ENCODE peak calls at places on chromosomes 13 and 19, in five cellular contexts. M is transverse colon, C is H9, Y is mesothelial cell of epicardium, N is AG04449. L is an unnamed sample.
A peak's percentile ranks its signal among the peaks of the same experiment; 100 is the strongest.

GRCh38 chr19:1136201-1136600 is 32.4 kb downstream of the GPX4 start:
- DNase-seq in M (peak; percentile 76), C (no peak), Y (no peak), N (no peak), L (no peak)

GRCh38 chr19:38061294-38061693 is 154.3 kb downstream of the SIPA1L3 start:
- DNase-seq in M (no peak), C (no peak), Y (no peak), N (peak; percentile 36), L (peak; percentile 70)

GRCh38 chr19:33366917-33367316 is 6.6 kb upstream of the CEBPG start:
- DNase-seq in M (no peak), C (no peak), Y (no peak), N (no peak), L (no peak)

GRCh38 chr13:44884076-44884729 is 105.1 kb downstream of the NUFIP1 start:
- DNase-seq in M (no peak), C (no peak), Y (no peak), N (peak; percentile 38), L (no peak)

GRCh38 chr13:73334459-73334858 is 275.7 kb downstream of the KLF5 start:
- DNase-seq in M (no peak), C (no peak), Y (no peak), N (no peak), L (no peak)

GRCh38 chr13:70708744-70709143 is 600.5 kb upstream of the KLHL1 start:
- DNase-seq in M (no peak), C (no peak), Y (no peak), N (no peak), L (no peak)

GRCh38 chr13:40238761-40239160 is 427.7 kb downstream of the FOXO1 start:
- DNase-seq in M (no peak), C (no peak), Y (no peak), N (no peak), L (no peak)

GRCh38 chr13:98300956-98301641 is 124.0 kb upstream of the RNF113B start:
- DNase-seq in M (no peak), C (no peak), Y (no peak), N (no peak), L (no peak)

GRCh38 chr19:3975144-3975543 is 4.2 kb upstream of the DAPK3 start:
- DNase-seq in M (no peak), C (peak; percentile 30), Y (no peak), N (no peak), L (no peak)

GRCh38 chr19:54535601-54536000 is 33.0 kb downstream of the LAIR2 start:
- DNase-seq in M (no peak), C (no peak), Y (no peak), N (no peak), L (no peak)

GRCh38 chr13:98500963-98501421 is 75.9 kb downstream of the STK24 start:
- DNase-seq in M (no peak), C (no peak), Y (no peak), N (no peak), L (no peak)

GRCh38 chr13:37127706-37128241 is 22.3 kb upstream of the CSNK1A1L start:
- DNase-seq in M (no peak), C (no peak), Y (no peak), N (peak; percentile 40), L (no peak)

GRCh38 chr13:66915596-66916185 is 314.4 kb downstream of the PCDH9 start:
- DNase-seq in M (no peak), C (no peak), Y (no peak), N (no peak), L (no peak)

GRCh38 chr19:410243-410781 is 1.4 kb upstream of the C2CD4C start:
- DNase-seq in M (no peak), C (no peak), Y (no peak), N (no peak), L (no peak)

GRCh38 chr19:51138549-51138979 is 3.5 kb upstream of the SIGLEC7 start:
- DNase-seq in M (peak; percentile 24), C (no peak), Y (no peak), N (no peak), L (no peak)

GRCh38 chr13:66635526-66635925 is 594.6 kb downstream of the PCDH9 start:
- DNase-seq in M (no peak), C (no peak), Y (no peak), N (peak; percentile 64), L (peak; percentile 96)

GRCh38 chr19:32866564-32867265 is 2.9 kb downstream of the SLC7A9 start:
- DNase-seq in M (no peak), C (peak; percentile 37), Y (no peak), N (no peak), L (no peak)

GRCh38 chr13:91719033-91719432 is 320.6 kb downstream of the GPC5 start:
- DNase-seq in M (no peak), C (no peak), Y (no peak), N (no peak), L (peak; percentile 28)

GRCh38 chr13:113178070-113178895 is 19.8 kb downstream of the PROZ start:
- DNase-seq in M (no peak), C (no peak), Y (no peak), N (peak; percentile 86), L (peak; percentile 51)

GRCh38 chr13:104320446-104320845 is 1254.2 kb upstream of the SLC10A2 start:
- DNase-seq in M (no peak), C (no peak), Y (no peak), N (no peak), L (no peak)

GRCh38 chr19:359653-359925 is 15.0 kb upstream of the MIER2 start:
- DNase-seq in M (no peak), C (no peak), Y (no peak), N (no peak), L (no peak)

GRCh38 chr19:34269968-34270621 is 15.7 kb downstream of the GARRE1 start:
- DNase-seq in M (peak; percentile 51), C (peak; percentile 55), Y (no peak), N (no peak), L (peak; percentile 68)

GRCh38 chr13:37627428-37627827 is 28.9 kb upstream of the POSTN start:
- DNase-seq in M (no peak), C (no peak), Y (no peak), N (no peak), L (no peak)

GRCh38 chr19:39247701-39248664 is 673 bp downstream of the IFNL4 start:
- DNase-seq in M (no peak), C (peak; percentile 46), Y (peak; percentile 22), N (no peak), L (no peak)

GRCh38 chr13:20525601-20526544 is at the start of gene CRYL1:
- DNase-seq in M (peak; percentile 85), C (peak; percentile 45), Y (peak; percentile 49), N (peak; percentile 9), L (no peak)

GRCh38 chr19:18500376-18500775 is 21.5 kb downstream of the ELL start:
- DNase-seq in M (no peak), C (no peak), Y (no peak), N (no peak), L (no peak)

GRCh38 chr13:43411741-43412140 is 375.0 kb downstream of the ENOX1 start:
- DNase-seq in M (peak; percentile 19), C (no peak), Y (no peak), N (no peak), L (no peak)

GRCh38 chr13:79799049-79799448 is 318.1 kb downstream of the NDFIP2 start:
- DNase-seq in M (no peak), C (no peak), Y (no peak), N (no peak), L (no peak)

GRCh38 chr13:33015791-33016323 is 366 bp upstream of the KL start:
- DNase-seq in M (peak; percentile 47), C (peak; percentile 44), Y (no peak), N (no peak), L (no peak)

GRCh38 chr13:41675306-41675705 is 218.0 kb downstream of the RGCC start:
- DNase-seq in M (no peak), C (no peak), Y (no peak), N (no peak), L (no peak)

GRCh38 chr13:71771144-71771543 is 95.9 kb downstream of the DACH1 start:
- DNase-seq in M (no peak), C (no peak), Y (no peak), N (no peak), L (no peak)

GRCh38 chr13:39364797-39365468 is 238.1 kb downstream of the LHFPL6 start:
- DNase-seq in M (no peak), C (no peak), Y (no peak), N (no peak), L (peak; percentile 38)

GRCh38 chr19:2260341-2260751 is 4.1 kb upstream of the JSRP1 start:
- DNase-seq in M (peak; percentile 46), C (no peak), Y (no peak), N (no peak), L (no peak)

GRCh38 chr19:45901912-45902650 is at the start of gene MYPOP:
- DNase-seq in M (no peak), C (peak; percentile 33), Y (no peak), N (no peak), L (no peak)

GRCh38 chr13:25420161-25420560 is 48.4 kb downstream of the ATP8A2 start:
- DNase-seq in M (no peak), C (peak; percentile 43), Y (no peak), N (no peak), L (no peak)
- TF ChIP-seq CTCF in M (no peak), C (no peak), Y (no peak), N (no peak), L (no peak)

GRCh38 chr19:29084266-29084665 is 128.7 kb downstream of the UQCRFS1 start:
- DNase-seq in M (no peak), C (peak; percentile 65), Y (no peak), N (no peak), L (no peak)
- TF ChIP-seq CTCF in M (no peak), C (peak; percentile 67), Y (peak; percentile 53), N (peak; percentile 16), L (peak; percentile 26)

GRCh38 chr13:90365130-90365529 is 982.4 kb upstream of the MIR17HG start:
- DNase-seq in M (no peak), C (no peak), Y (no peak), N (no peak), L (no peak)
- TF ChIP-seq CTCF in M (no peak), C (no peak), Y (no peak), N (no peak), L (no peak)

DNA sequence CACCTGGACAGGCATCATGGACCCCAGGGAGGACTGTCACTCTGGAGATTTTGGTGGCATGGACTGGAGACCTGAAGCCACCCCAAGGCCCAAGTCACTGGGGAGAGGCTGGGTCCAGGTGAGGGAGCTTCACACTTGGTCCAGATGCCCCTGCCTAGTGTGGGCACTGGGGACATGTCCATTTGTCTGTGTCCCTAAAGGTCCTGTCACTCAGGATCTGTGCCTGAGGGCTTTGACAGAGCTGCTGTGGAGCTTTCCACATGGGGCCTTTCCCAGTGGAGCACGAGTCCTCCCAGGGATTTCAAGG is 40.5 kb upstream of the CEACAM8 start:
- DNase-seq in M (no peak), C (no peak), Y (no peak), N (no peak), L (no peak)
- TF ChIP-seq CTCF in M (no peak), C (no peak), Y (no peak), N (no peak), L (no peak)

GRCh38 chr19:40381321-40381720 is 8.7 kb downstream of the HIPK4 start:
- DNase-seq in M (no peak), C (peak; percentile 56), Y (no peak), N (no peak), L (no peak)
- TF ChIP-seq CTCF in M (no peak), C (peak; percentile 54), Y (no peak), N (peak; percentile 1), L (no peak)

L was measured in kidney epithelial cell.